ENCODE peak calls at places on chromosomes 13 and 19, in ten cellular contexts. I is colonic mucosa, B is breast epithelium, N is mesendoderm, J is tibial artery, W is trophoblast cell, P is cardiac muscle cell, G is fibroblast of mammary gland, X is Peyer's patch, O is esophagus squamous epithelium. U is an unnamed sample.

GRCh38 chr13:114115191-114115671 is 17.2 kb downstream of the RASA3 start:
- DNase-seq in B (peak), N (no peak), O (no peak), P (peak), W (peak), J (peak), G (peak), I (peak), X (peak), U (no peak)

GRCh38 chr19:42472402-42473147 is 29.8 kb upstream of the CXCL17 start:
- DNase-seq in P (no peak), X (no peak), J (no peak), B (no peak), W (no peak), N (no peak), G (no peak), O (no peak), I (no peak), U (no peak)

GRCh38 chr19:4183967-4184717 is 1.7 kb downstream of the ANKRD24 start:
- DNase-seq in N (no peak), O (no peak), J (peak), W (no peak), I (no peak), P (no peak), G (no peak), B (no peak), X (no peak), U (no peak)

GRCh38 chr13:37869506-37869755 is 141 bp downstream of the TRPC4 start:
- DNase-seq in N (peak), P (no peak), W (peak), I (no peak), J (no peak), X (no peak), O (no peak), B (no peak), G (peak), U (no peak)

GRCh38 chr13:103436057-103436654 is 369.9 kb upstream of the SLC10A2 start:
- DNase-seq in J (no peak), B (no peak), O (no peak), X (no peak), I (no peak), G (no peak), W (no peak), P (no peak), N (peak), U (no peak)

GRCh38 chr13:31101511-31102170 is 60.1 kb downstream of the HSPH1 start:
- DNase-seq in P (peak), I (no peak), X (no peak), G (no peak), B (no peak), J (no peak), N (no peak), W (peak), O (no peak), U (no peak)

GRCh38 chr19:48961051-48961649 is 4.0 kb upstream of the FTL start:
- DNase-seq in G (peak), P (no peak), X (peak), O (no peak), J (no peak), I (no peak), N (no peak), W (no peak), B (no peak), U (no peak)

GRCh38 chr19:4297901-4298771 is 4.1 kb downstream of the TMIGD2 start:
- DNase-seq in P (no peak), O (no peak), I (no peak), W (no peak), J (no peak), B (no peak), X (no peak), G (no peak), N (no peak), U (no peak)

GRCh38 chr13:95477187-95477586 is 75.3 kb upstream of the CLDN10 start:
- DNase-seq in G (no peak), I (no peak), P (no peak), B (no peak), W (no peak), N (no peak), J (no peak), X (no peak), O (no peak), U (no peak)

GRCh38 chr13:43205421-43205820 is 182.0 kb downstream of the DNAJC15 start:
- DNase-seq in J (no peak), N (no peak), G (no peak), B (no peak), O (no peak), P (no peak), I (no peak), W (no peak), X (no peak), U (no peak)

GRCh38 chr19:30856376-30856775 is 484.2 kb downstream of the ZNF536 start:
- DNase-seq in I (no peak), J (no peak), X (no peak), W (no peak), O (no peak), B (no peak), N (no peak), P (no peak), G (no peak), U (no peak)

GRCh38 chr19:31263317-31263716 is 85.9 kb downstream of the TSHZ3 start:
- DNase-seq in X (no peak), N (peak), I (no peak), O (no peak), W (no peak), J (peak), B (no peak), P (no peak), G (no peak), U (no peak)

GRCh38 chr13:25796474-25796873 is 255.3 kb downstream of the SHISA2 start:
- DNase-seq in W (peak), X (no peak), N (no peak), J (no peak), I (no peak), B (no peak), O (no peak), P (no peak), G (no peak), U (no peak)

GRCh38 chr19:12834418-12834943 is at the start of gene RTBDN:
- DNase-seq in I (no peak), W (no peak), X (no peak), O (no peak), G (no peak), B (no peak), J (no peak), P (no peak), N (peak), U (no peak)

GRCh38 chr13:44300895-44301638 is 72.6 kb upstream of the SERP2 start:
- DNase-seq in J (peak), O (no peak), B (peak), I (no peak), P (peak), N (no peak), X (no peak), W (peak), G (peak), U (peak)

GRCh38 chr13:44434441-44435141 is 61.0 kb downstream of the SERP2 start:
- DNase-seq in B (no peak), G (no peak), O (no peak), W (no peak), I (no peak), X (no peak), N (no peak), J (no peak), P (no peak), U (no peak)

GRCh38 chr13:18971576-18972219 is 209.9 kb downstream of the TUBA3C start:
- DNase-seq in P (no peak), X (no peak), B (no peak), W (no peak), N (no peak), J (no peak), G (no peak), O (no peak), I (no peak), U (no peak)

GRCh38 chr19:40581531-40581930 is 4.9 kb downstream of the SHKBP1 start:
- DNase-seq in J (no peak), O (no peak), G (no peak), I (no peak), X (no peak), P (no peak), N (no peak), B (no peak), W (no peak), U (no peak)

GRCh38 chr13:83839158-83839557 is 43.1 kb downstream of the SLITRK1 start:
- DNase-seq in G (no peak), X (no peak), O (no peak), P (no peak), I (no peak), B (no peak), N (peak), J (no peak), W (no peak), U (no peak)

GRCh38 chr19:14023404-14024235 is 4.3 kb upstream of the RLN3 start:
- DNase-seq in N (peak), I (peak), X (peak), W (no peak), J (no peak), O (no peak), P (peak), G (no peak), B (no peak), U (no peak)

GRCh38 chr13:109346060-109346459 is 440.3 kb downstream of the IRS2 start:
- DNase-seq in W (no peak), P (no peak), I (no peak), G (no peak), O (no peak), N (peak), B (no peak), J (no peak), X (no peak), U (no peak)

GRCh38 chr13:114128624-114129522 is 3.5 kb downstream of the RASA3 start:
- DNase-seq in N (no peak), P (peak), O (peak), B (no peak), G (peak), J (peak), I (peak), X (no peak), W (peak), U (peak)

DNA sequence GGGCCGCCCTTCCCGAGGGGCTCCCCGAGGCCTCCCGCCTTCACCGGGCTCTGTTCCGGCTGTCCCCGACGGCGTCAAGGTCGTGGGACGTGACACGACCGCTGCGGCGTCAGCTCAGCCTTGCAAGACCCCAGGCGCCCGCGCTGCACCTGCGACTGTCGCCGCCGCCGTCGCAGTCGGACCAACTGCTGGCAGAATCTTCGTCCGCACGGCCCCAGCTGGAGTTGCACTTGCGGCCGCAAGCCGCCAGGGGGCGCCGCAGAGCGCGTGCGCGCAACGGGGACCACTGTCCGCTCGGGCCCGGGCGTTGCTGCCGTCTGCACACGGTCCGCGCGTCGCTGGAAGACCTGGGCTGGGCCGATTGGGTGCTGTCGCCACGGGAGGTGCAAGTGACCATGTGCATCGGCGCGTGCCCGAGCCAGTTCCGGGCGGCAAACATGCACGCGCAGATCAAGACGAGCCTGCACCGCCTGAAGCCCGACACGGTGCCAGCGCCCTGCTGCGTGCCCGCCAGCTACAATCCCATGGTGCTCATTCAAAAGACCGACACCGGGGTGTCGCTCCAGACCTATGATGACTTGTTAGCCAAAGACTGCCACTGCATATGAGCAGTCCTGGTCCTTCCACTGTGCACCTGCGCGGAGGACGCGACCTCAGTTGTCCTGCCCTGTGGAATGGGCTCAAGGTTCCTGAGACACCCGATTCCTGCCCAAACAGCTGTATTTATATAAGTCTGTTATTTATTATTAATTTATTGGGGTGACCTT is 2.6 kb downstream of the GDF15 start:
- DNase-seq in I (peak), J (peak), P (peak), B (peak), G (peak), W (peak), N (peak), X (peak), O (peak), U (no peak)
- H3K4me3 ChIP-seq in I (peak), J (peak), P (no peak), B (peak), G (peak), W (no peak), N (no peak), X (peak), O (peak), U (peak)

DNA sequence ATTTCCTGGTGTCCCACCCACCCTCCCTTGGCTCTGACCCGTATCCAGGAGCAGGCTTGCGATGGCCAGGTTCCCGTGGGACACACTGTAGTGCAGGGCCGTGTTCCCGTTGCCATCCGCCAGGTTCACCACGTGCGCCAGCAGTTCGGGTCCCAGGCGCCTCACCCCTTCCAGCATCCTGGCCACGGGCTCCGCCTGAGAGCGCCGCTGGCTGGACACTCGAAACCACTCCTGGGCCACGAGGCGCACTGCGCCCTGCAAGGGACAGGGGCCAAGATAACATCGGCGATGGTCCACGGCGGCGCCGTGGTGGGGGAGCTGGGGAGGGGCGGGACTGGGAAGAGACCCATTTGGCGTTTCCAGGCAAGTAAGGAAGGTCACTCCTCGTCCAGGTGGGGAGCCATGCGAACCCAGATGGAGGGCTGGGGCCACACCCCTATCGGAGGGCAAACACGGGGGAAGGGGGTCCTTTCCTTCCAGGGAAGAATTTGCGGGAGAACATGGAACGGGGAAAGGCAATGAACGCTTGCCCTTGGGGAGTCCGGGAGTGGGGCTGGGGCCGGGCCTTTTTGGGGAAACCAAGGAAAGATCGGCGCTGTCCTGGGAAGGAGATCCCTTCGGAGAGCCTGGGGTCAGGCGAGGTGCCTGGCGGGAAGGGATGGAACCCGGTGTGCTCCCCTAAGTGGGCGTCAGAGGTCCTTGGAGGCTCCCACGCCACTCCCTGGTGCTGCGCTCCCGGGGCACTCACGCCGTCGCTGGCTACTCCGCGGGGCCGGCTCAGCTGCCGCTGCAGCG is 9.9 kb downstream of the KANK3 start:
- DNase-seq in P (no peak), G (no peak), B (no peak), J (no peak), O (no peak), I (no peak), W (no peak), X (no peak), N (no peak), U (no peak)
- H3K4me3 ChIP-seq in P (no peak), G (no peak), B (peak), J (no peak), O (no peak), I (no peak), W (no peak), X (no peak), N (no peak), U (no peak)

DNA sequence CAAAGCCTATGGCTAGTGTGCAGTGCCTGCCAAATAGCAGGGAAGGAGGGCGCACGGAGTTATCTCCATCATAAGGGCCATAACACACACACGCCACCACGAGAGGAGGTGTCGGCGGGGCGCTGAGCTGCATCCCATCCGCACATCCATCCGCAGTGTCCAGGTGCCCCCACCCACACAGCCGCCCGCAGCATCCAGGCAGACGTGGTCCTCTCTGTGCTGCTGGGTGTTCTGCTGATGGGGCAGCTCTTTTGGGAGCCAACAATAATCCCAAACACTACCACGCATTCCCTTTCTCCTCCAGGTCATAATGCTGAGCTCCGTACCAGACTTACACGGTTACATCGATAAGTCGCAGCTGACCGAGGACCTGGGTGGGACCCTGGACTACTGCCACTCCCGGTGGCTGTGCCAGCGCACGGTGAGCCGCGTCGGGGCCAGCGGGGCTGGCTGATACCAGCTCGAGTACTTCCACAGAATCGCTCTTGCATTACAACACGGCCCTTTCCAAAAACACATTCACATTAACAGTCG is 41.5 kb upstream of the F7 start:
- DNase-seq in I (no peak), P (no peak), W (no peak), J (no peak), N (no peak), O (no peak), X (no peak), B (no peak), G (no peak), U (no peak)
- H3K4me3 ChIP-seq in I (no peak), P (no peak), W (no peak), J (no peak), N (no peak), O (no peak), X (no peak), B (peak), G (peak), U (no peak)

GRCh38 chr19:1471514-1472107 is 7.4 kb downstream of the C19orf25 start:
- DNase-seq in O (no peak), I (no peak), N (no peak), J (no peak), P (no peak), G (no peak), W (no peak), X (no peak), B (no peak), U (no peak)
- H3K4me3 ChIP-seq in O (no peak), I (peak), N (no peak), J (no peak), P (no peak), G (no peak), W (no peak), X (no peak), B (peak), U (no peak)

DNA sequence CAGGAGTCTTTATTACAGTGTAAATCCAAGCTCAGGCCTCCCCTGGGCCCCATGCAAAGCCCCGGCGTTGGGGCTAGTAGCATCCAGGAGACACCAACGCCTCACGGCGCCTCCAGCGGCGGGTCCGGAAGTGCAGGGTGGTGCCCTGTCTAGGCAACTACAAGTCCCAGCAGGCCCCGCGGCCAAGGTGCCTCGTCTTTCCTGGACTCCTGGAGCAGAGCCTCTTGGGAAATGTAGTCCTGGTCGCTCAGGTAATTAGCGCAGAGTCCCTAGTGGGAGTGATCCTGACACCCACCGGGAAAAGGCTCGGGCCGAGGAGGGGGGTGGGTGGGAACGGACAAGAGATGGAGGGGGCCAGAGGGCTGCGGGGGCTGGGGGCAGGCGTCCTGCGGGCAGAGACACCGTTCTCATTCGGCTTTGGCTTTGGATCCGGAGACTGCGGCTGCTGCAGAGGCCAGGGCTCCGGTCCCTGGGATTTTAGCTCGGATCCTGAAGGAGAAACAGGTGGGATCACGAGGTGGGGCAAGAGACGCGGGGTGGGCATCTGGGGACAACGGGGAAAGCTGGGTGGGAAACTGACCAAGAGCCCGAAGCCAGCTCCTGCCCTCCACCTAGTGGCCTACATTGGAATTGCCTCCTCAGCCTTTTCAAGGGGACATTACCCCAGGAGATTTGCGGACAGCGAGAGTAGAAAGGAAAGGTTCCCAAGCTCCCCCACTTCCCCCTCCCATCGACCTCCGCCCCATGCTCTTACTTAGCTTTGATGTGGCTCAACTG is 11.4 kb downstream of the RTN2 start:
- DNase-seq in J (peak), B (peak), X (peak), W (peak), P (peak), I (peak), N (peak), G (peak), O (peak), U (peak)
- H3K4me3 ChIP-seq in J (peak), B (peak), X (peak), W (peak), P (peak), I (peak), N (peak), G (peak), O (peak), U (peak)

GRCh38 chr19:58514564-58515020 is 2.8 kb upstream of the SLC27A5 start:
- DNase-seq in P (no peak), G (no peak), N (no peak), B (no peak), X (no peak), J (no peak), I (no peak), W (no peak), O (no peak), U (no peak)

GRCh38 chr19:58515259-58515658 is 3.5 kb upstream of the SLC27A5 start:
- DNase-seq in N (no peak), P (no peak), O (no peak), J (no peak), B (no peak), I (no peak), W (no peak), G (no peak), X (no peak), U (no peak)

GRCh38 chr19:58511353-58512208 is at the start of gene SLC27A5:
- DNase-seq in O (no peak), G (no peak), P (no peak), I (peak), X (peak), B (no peak), W (no peak), J (no peak), N (no peak), U (no peak)

GRCh38 chr19:58513694-58514563 is 2.1 kb upstream of the SLC27A5 start:
- DNase-seq in W (peak), P (peak), I (peak), G (peak), X (peak), O (no peak), J (peak), B (peak), N (peak), U (peak)

DNA sequence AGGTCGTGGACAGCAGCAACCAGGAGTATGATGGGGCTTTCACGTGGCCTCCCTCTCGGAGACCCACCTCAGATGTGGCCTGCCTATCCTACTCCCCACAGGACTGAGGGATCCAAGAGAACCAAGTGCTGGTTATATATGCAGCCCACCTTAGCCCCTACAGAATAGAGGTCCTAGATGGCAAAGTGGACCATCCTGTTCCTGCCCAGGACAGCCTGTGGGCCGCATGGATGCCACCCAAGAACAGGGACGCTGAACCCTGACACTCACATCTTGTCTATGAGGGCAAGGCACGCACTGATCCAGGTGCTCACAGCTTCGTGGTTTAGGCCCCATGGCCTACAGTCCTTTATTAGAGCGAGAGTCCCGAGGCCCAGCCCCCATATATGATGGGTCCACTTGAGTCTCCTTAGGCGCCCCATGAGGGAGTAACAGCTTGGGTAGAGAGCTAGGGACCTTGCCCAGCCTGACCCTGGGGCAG is 1.5 kb upstream of the SLC27A5 start:
- DNase-seq in N (no peak), P (no peak), W (no peak), I (no peak), J (no peak), X (no peak), O (no peak), B (no peak), G (no peak), U (no peak)
- H3K4me3 ChIP-seq in N (no peak), P (no peak), W (no peak), I (no peak), J (no peak), X (no peak), O (peak), B (peak), G (no peak), U (no peak)